ENCODE peak calls at places on chromosome 6, in five cellular contexts. D is lung, L is heart left ventricle, B is adrenal gland, X is cardiac muscle cell. H is an unnamed sample.
A peak's percentile ranks its signal among the peaks of the same experiment; 100 is the strongest.

GRCh38 chr6:87333591-87334181 is 4.6 kb upstream of the GJB7 start:
- DNase-seq in B (no peak), L (no peak), D (no peak), X (peak; percentile 60), H (no peak)

GRCh38 chr6:24779416-24779815 is 4.7 kb downstream of the GMNN start:
- DNase-seq in B (no peak), L (no peak), D (no peak), X (no peak), H (no peak)

GRCh38 chr6:12748815-12749521 is 32.4 kb downstream of the PHACTR1 start:
- DNase-seq in L (no peak), B (peak; percentile 50), X (peak; percentile 32), D (no peak), H (no peak)

GRCh38 chr6:90611543-90611864 is 24.6 kb upstream of the MAP3K7 start:
- DNase-seq in B (no peak), X (no peak), L (no peak), D (no peak), H (no peak)

GRCh38 chr6:121000381-121000780 is 333.9 kb downstream of the TBC1D32 start:
- DNase-seq in B (no peak), D (no peak), L (no peak), X (no peak), H (no peak)

GRCh38 chr6:162973141-162973872 is 245.5 kb downstream of the PACRG start:
- DNase-seq in L (no peak), B (no peak), X (no peak), D (no peak), H (no peak)

GRCh38 chr6:113732384-113732966 is 124.7 kb upstream of the MARCKS start:
- DNase-seq in B (peak; percentile 51), X (peak; percentile 70), L (peak; percentile 37), D (no peak), H (peak; percentile 45)

GRCh38 chr6:26109776-26110175 is 22.5 kb downstream of the HFE start:
- DNase-seq in D (no peak), X (no peak), B (no peak), L (no peak), H (no peak)

GRCh38 chr6:34142599-34142998 is 3.3 kb downstream of the GRM4 start:
- DNase-seq in D (no peak), X (peak; percentile 5), B (no peak), L (no peak), H (no peak)

GRCh38 chr6:33880746-33881145 is 76.9 kb upstream of the MLN start:
- DNase-seq in X (no peak), L (no peak), B (no peak), D (no peak), H (no peak)

GRCh38 chr6:21769405-21769851 is 175.9 kb downstream of the SOX4 start:
- DNase-seq in B (no peak), D (peak; percentile 29), X (peak; percentile 99), L (peak; percentile 33), H (peak; percentile 12)

GRCh38 chr6:15375018-15375417 is 129.1 kb downstream of the JARID2 start:
- DNase-seq in L (no peak), B (no peak), X (no peak), D (no peak), H (no peak)

GRCh38 chr6:22424196-22424595 is 127.4 kb upstream of the PRL start:
- DNase-seq in D (no peak), L (no peak), B (no peak), X (no peak), H (no peak)

GRCh38 chr6:53148684-53149083 is at the start of gene GCM1:
- DNase-seq in D (no peak), X (no peak), B (no peak), L (no peak), H (no peak)

GRCh38 chr6:19303381-19303780 is 533.8 kb upstream of the ID4 start:
- DNase-seq in B (no peak), X (no peak), D (no peak), L (no peak), H (peak; percentile 12)

GRCh38 chr6:108902389-108902792 is 54.2 kb downstream of the ARMC2 start:
- DNase-seq in B (no peak), X (peak; percentile 35), D (no peak), L (no peak), H (no peak)

GRCh38 chr6:139881728-139882211 is 507.3 kb upstream of the CITED2 start:
- DNase-seq in X (peak; percentile 47), L (no peak), B (peak; percentile 61), D (no peak), H (peak; percentile 43)

GRCh38 chr6:33040157-33040556 is 30.8 kb upstream of the HLA-DOA start:
- DNase-seq in D (no peak), B (no peak), L (no peak), X (no peak), H (no peak)

GRCh38 chr6:28311139-28311823 is 24.7 kb downstream of the ZSCAN31 start:
- DNase-seq in X (no peak), B (no peak), L (no peak), D (no peak), H (no peak)

GRCh38 chr6:128725271-128726233 is 157.4 kb upstream of the LAMA2 start:
- DNase-seq in D (no peak), X (peak; percentile 70), L (no peak), B (no peak), H (peak; percentile 17)

GRCh38 chr6:145345094-145345493 is 390.2 kb downstream of the EPM2A start:
- DNase-seq in X (no peak), D (no peak), B (no peak), L (no peak), H (no peak)

GRCh38 chr6:37668251-37668650 is 29.4 kb downstream of the MDGA1 start:
- DNase-seq in X (no peak), D (no peak), B (no peak), L (no peak), H (no peak)

GRCh38 chr6:122789862-122790739 is 1.0 kb downstream of the SMPDL3A start:
- DNase-seq in D (peak; percentile 48), L (peak; percentile 36), B (peak; percentile 76), X (no peak), H (peak; percentile 51)

GRCh38 chr6:115783402-115784061 is 277.2 kb downstream of the FRK start:
- DNase-seq in B (peak; percentile 60), D (no peak), L (peak; percentile 32), X (peak; percentile 44), H (peak; percentile 8)

GRCh38 chr6:17703256-17703694 is 3.5 kb downstream of the NUP153 start:
- DNase-seq in B (peak; percentile 76), L (no peak), X (peak; percentile 93), D (no peak), H (no peak)

DNA sequence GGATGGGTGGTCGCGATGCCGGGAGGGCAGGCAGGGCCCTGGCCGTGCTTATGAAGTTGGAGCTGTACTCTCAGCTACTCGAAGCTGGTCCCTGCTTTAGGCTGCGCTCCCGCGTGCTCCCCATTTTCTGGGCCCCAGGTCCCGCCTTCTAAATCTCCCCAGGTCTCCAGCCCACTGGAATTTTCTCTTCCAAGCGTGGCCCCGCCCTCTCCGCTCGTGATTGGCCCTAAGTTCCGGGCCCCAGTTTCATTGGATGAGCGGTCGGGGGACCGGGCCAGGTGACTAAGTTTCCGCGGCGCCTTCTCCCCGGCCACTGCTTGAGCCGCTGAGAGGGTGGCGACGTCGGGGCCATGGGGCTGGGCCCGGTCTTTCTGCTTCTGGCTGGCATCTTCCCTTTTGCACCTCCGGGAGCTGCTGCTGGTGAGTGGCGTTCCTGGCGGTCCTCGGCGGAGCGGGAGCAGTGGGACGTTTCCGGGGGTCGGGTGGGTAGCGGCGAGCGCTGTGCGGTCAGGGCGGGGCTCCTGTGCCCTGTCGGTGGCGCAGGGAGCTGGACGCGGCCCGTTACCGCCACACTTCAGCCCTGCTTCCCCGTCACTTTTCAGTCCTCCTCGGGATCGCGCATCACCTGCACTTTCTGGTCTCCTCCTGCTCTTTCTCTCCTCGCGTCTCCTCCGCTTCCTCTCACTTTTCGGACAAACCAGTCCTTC is at the start of gene MICA:
- DNase-seq in D (peak; percentile 94), X (peak; percentile 75), B (peak; percentile 96), L (peak; percentile 93), H (peak; percentile 91)
- H3K4me1 ChIP-seq in D (peaks cover 10% of the 10 kb centered on the region), X (no peaks in the 10 kb centered on the region), B (peaks cover 56% of the 10 kb centered on the region), L (peaks cover 30% of the 10 kb centered on the region), H (peaks cover 40% of the 10 kb centered on the region)

DNA sequence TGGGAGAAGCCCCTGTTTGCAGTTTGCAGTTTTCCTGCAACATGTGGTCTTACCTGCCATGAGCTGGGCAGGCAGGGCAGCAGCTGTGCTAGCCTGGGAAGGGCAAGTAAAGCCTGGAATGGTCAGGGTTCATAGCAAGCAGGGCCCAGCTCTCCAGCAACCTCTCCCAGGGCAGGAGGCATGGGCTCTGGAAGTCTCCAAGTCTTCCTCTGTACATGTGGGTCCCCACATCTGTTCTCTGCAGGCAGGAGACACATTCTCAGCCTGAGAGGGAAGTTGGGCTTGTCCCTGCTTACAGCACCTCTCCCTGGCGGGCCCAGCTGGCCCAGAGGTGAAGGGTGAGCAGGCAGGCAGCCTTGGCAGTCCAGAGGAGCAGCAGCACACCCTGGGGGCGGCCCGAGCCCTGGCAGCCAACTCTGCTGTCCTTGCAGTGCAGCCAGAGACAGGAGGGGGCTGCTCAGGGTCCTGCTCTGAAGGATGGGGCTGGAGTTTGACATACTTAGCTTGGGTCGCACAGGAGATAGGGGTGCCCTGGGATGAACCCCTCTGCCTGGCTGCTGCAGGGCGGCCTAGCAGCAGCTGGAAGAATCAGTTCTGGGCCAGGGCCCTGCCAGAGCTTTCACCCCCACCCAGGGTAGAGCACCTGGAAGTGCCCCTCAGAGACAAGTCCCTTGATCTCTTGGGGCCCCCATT is 176.0 kb downstream of the MRPL14 start:
- DNase-seq in L (peak; percentile 69), D (peak; percentile 60), X (peak; percentile 60), B (peak; percentile 83), H (peak; percentile 84)
- H3K4me1 ChIP-seq in L (no peaks in the 10 kb centered on the region), D (no peaks in the 10 kb centered on the region), X (peaks cover 28% of the 10 kb centered on the region), B (peaks cover 24% of the 10 kb centered on the region), H (peaks cover 21% of the 10 kb centered on the region)

DNA sequence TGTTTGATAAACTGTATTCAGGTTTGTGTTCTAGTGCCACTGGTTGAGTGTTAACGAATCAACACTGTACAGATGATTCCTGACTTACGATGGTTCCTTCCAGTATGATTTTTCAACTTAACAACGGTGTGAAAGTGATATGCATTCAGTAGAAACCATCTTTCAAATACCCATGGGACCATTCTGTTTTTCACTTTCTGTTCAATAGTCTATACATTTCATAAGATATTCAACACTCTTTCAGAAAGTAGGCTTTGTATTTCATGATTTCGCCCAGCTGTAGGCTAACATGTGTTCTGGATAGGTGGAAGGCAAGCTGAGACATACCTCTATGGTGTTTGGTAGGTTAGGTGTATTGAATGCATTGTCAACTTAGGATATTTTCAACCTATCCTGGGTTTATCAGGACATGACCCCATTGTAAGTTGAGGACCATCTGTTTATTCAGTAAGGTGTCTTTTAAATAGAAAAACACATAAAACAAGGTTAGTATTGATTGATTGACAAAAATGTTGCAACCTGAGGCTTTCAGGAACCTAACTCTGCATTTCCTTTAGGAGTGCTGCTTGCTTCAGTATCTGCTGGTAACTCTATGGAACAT is 32.3 kb downstream of the SYNJ2 start:
- DNase-seq in L (no peak), X (no peak), D (no peak), B (no peak), H (no peak)
- H3K4me1 ChIP-seq in L (peaks cover 16% of the 10 kb centered on the region), X (no peaks in the 10 kb centered on the region), D (peaks cover 19% of the 10 kb centered on the region), B (peaks cover 21% of the 10 kb centered on the region), H (peaks cover 36% of the 10 kb centered on the region)

GRCh38 chr6:156848123-156848522 is 70.9 kb downstream of the ARID1B start:
- DNase-seq in D (no peak), L (no peak), X (peak; percentile 33), B (no peak), H (no peak)

GRCh38 chr6:156844089-156844488 is 66.9 kb downstream of the ARID1B start:
- DNase-seq in B (no peak), L (no peak), X (no peak), D (no peak), H (no peak)

GRCh38 chr6:156846845-156847599 is 69.8 kb downstream of the ARID1B start:
- DNase-seq in X (no peak), L (no peak), B (no peak), D (no peak), H (no peak)

GRCh38 chr6:156842598-156843250 is 65.5 kb downstream of the ARID1B start:
- DNase-seq in L (no peak), D (no peak), B (no peak), X (peak; percentile 53), H (no peak)

GRCh38 chr6:156845447-156845846 is 68.3 kb downstream of the ARID1B start:
- DNase-seq in X (no peak), L (no peak), D (no peak), B (no peak), H (no peak)
- H3K4me1 ChIP-seq in X (peaks cover 45% of the 10 kb centered on the region), L (peaks cover 66% of the 10 kb centered on the region), D (peaks cover 58% of the 10 kb centered on the region), B (peaks cover 74% of the 10 kb centered on the region), H (peaks cover 39% of the 10 kb centered on the region)

H was measured in body of pancreas.